ENCODE peak calls at places on chromosomes 5 and 9, in six cellular contexts. O is HCT116, D is tibial artery, H is uterus, S is esophagus muscularis mucosa, E is kidney epithelial cell. Z is an unnamed sample.
A peak's percentile ranks its signal among the peaks of the same experiment; 100 is the strongest.

GRCh38 chr9:129458155-129458661 is 162.7 kb downstream of the C9orf50 start:
- DNase-seq in O (no peak), D (no peak), H (no peak), S (no peak), E (no peak), Z (no peak)

GRCh38 chr5:176436641-176437040 is 11.5 kb upstream of the FAF2 start:
- DNase-seq in O (no peak), D (no peak), H (no peak), S (no peak), E (no peak), Z (no peak)

GRCh38 chr9:18776836-18777820 is 255.9 kb downstream of the SAXO1 start:
- DNase-seq in O (no peak), D (no peak), H (no peak), S (no peak), E (no peak), Z (no peak)

GRCh38 chr5:172110921-172111873 is 76.8 kb downstream of the STK10 start:
- DNase-seq in O (no peak), D (no peak), H (no peak), S (no peak), E (no peak), Z (no peak)

GRCh38 chr9:83061036-83061435 is 1.9 kb downstream of the RASEF start:
- DNase-seq in O (no peak), D (no peak), H (no peak), S (no peak), E (no peak), Z (no peak)

GRCh38 chr5:73485715-73486114 is 12.5 kb upstream of the BTF3 start:
- DNase-seq in O (no peak), D (no peak), H (no peak), S (no peak), E (no peak), Z (no peak)

GRCh38 chr9:125008599-125008998 is 67.7 kb upstream of the GOLGA1 start:
- DNase-seq in O (no peak), D (no peak), H (no peak), S (no peak), E (no peak), Z (no peak)

GRCh38 chr9:109455391-109455790 is 42.7 kb downstream of the PTPN3 start:
- DNase-seq in O (no peak), D (no peak), H (no peak), S (no peak), E (no peak), Z (no peak)

GRCh38 chr5:130992095-130992494 is 173.0 kb downstream of the HINT1 start:
- DNase-seq in O (no peak), D (no peak), H (no peak), S (no peak), E (no peak), Z (no peak)

GRCh38 chr9:87887151-87887505 is 4.5 kb downstream of the SPATA31E1 start:
- DNase-seq in O (no peak), D (no peak), H (no peak), S (peak; percentile 82), E (no peak), Z (no peak)

GRCh38 chr9:109033941-109034700 is 20.8 kb upstream of the CTNNAL1 start:
- DNase-seq in O (no peak), D (no peak), H (no peak), S (no peak), E (no peak), Z (no peak)

GRCh38 chr9:107760469-107761242 is 271.1 kb upstream of the KLF4 start:
- DNase-seq in O (no peak), D (peak; percentile 77), H (no peak), S (no peak), E (no peak), Z (no peak)

GRCh38 chr5:173638631-173639030 is 22.2 kb upstream of the BOD1 start:
- DNase-seq in O (no peak), D (no peak), H (no peak), S (no peak), E (no peak), Z (no peak)

GRCh38 chr5:91109634-91110033 is 273.5 kb downstream of the ARRDC3 start:
- DNase-seq in O (no peak), D (no peak), H (no peak), S (no peak), E (no peak), Z (no peak)
- TF ChIP-seq CTCF in O (no peak), D (no peak), H (no peak), S (no peak), E (no peak), Z (peak; percentile 33)

GRCh38 chr5:140875085-140876065 is at the start of gene PCDHA12:
- DNase-seq in O (no peak), D (no peak), H (no peak), S (no peak), E (no peak), Z (no peak)

GRCh38 chr5:140870221-140871201 is 1.8 kb downstream of the PCDHA11 start:
- DNase-seq in O (no peak), D (no peak), H (no peak), S (no peak), E (no peak), Z (no peak)

GRCh38 chr5:140868721-140869554 is at the start of gene PCDHA11:
- DNase-seq in O (peak; percentile 8), D (no peak), H (no peak), S (no peak), E (no peak), Z (no peak)

GRCh38 chr5:140869555-140869886 is 764 bp downstream of the PCDHA11 start:
- DNase-seq in O (peak; percentile 10), D (no peak), H (no peak), S (no peak), E (no peak), Z (no peak)
- H3K4me3 ChIP-seq in O (no peak overlapping the region), D (no peak overlapping the region), H (no peak overlapping the region), S (no peak overlapping the region), E (no peak overlapping the region), Z (peak overlapping the region; percentile 45)

GRCh38 chr5:178522361-178522760 is 67.8 kb downstream of the COL23A1 start:
- DNase-seq in O (no peak), D (peak; percentile 40), H (no peak), S (no peak), E (no peak), Z (no peak)

GRCh38 chr5:178524093-178524882 is 65.9 kb downstream of the COL23A1 start:
- DNase-seq in O (no peak), D (peak; percentile 37), H (no peak), S (no peak), E (no peak), Z (no peak)

GRCh38 chr5:178519804-178520203 is 70.4 kb downstream of the COL23A1 start:
- DNase-seq in O (no peak), D (no peak), H (no peak), S (no peak), E (no peak), Z (no peak)

GRCh38 chr5:178519155-178519554 is 71.0 kb downstream of the COL23A1 start:
- DNase-seq in O (no peak), D (peak; percentile 38), H (no peak), S (no peak), E (no peak), Z (no peak)

GRCh38 chr5:178520851-178521250 is 69.3 kb downstream of the COL23A1 start:
- DNase-seq in O (no peak), D (no peak), H (no peak), S (no peak), E (no peak), Z (no peak)
- TF ChIP-seq CTCF in O (no peak), D (no peak), H (no peak), S (no peak), E (no peak), Z (no peak)

GRCh38 chr5:135040331-135041144 is 6.5 kb upstream of the PITX1 start:
- DNase-seq in O (no peak), D (no peak), H (no peak), S (no peak), E (no peak), Z (no peak)
- H3K4me3 ChIP-seq in O (no peak overlapping the region), D (no peak overlapping the region), H (no peak overlapping the region), S (no peak overlapping the region), E (no peak overlapping the region), Z (no peak overlapping the region)

GRCh38 chr9:92499701-92500100 is 17.4 kb upstream of the ASPN start:
- DNase-seq in O (no peak), D (no peak), H (no peak), S (no peak), E (no peak), Z (no peak)

GRCh38 chr9:92504881-92505280 is 22.6 kb upstream of the ASPN start:
- DNase-seq in O (no peak), D (no peak), H (no peak), S (no peak), E (no peak), Z (no peak)

GRCh38 chr9:92500725-92501124 is 18.4 kb upstream of the ASPN start:
- DNase-seq in O (no peak), D (no peak), H (no peak), S (no peak), E (no peak), Z (no peak)

GRCh38 chr9:92506184-92506857 is 24.0 kb upstream of the ASPN start:
- DNase-seq in O (no peak), D (peak; percentile 82), H (peak; percentile 58), S (no peak), E (no peak), Z (peak; percentile 7)

DNA sequence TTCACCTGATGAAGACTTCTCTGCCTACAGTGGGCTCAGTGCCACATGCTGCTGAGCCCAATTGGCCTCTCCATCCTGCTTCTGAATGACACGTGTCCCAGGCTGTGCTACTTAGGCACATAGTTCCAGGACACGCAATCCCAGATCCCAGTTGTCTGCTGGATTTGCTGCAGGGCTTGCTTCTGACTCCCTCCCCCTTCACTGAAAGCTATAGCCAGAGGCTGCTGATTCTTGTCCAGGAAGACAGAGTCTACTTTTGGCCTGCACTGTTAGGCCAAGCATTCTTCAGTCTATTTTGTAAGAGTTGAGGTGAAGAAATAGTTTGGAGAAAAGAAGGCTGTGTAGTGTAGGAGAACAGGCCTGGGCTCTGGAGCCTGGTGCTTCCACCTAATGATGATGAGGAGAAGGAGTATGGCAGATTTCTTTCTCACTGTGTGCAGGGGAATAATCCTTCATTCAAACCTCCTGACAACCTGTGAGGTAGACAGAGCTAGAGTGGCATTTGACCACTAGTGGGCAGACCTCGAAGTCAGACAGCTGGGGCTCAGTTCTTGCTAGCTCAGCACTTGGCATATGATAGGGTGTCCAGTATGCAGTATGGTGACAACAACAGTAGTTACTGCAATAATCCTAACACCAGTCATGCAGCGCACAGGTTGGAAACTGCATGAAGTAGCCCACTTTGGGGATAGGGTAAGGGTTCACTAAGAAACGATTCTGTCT is 19.5 kb upstream of the ASPN start:
- DNase-seq in O (peak; percentile 52), D (peak; percentile 91), H (peak; percentile 72), S (no peak), E (no peak), Z (no peak)
- TF ChIP-seq CTCF in O (peak; percentile 46), D (peak; percentile 16), H (peak; percentile 12), S (peak; percentile 35), E (peak; percentile 45), Z (peak; percentile 82)

DNA sequence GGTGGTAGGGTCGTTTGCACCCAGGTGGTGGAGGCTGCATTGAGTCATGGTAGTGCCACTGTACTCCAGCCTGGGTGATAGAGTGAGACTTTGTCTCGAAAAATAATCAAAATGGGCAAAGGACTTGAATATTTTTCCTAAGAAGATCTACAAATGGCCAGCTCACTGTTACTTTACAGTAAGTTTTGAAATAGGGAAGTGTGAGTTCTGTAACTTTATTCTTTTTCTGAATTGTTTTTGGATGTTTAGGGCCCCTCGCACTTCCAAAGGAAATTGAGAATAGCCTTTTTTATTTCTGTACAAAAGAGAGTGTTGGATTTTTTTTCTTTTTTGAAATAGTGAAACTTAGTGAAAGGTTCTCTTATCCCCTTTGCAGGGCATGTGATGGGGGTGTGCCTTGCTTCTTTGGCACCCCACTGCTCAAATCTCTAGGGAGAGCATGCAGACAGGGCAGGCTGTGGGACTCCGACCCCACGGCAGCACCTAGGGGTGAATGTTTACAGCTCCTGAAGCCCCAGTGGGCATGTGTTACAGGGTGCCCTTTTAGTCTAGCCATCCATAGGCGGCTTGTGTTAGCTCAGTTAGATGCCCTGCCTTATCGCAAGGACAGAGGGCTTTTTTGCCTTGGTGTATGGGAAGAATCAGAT is 33.3 kb downstream of the GPBP1 start:
- DNase-seq in O (no peak), D (no peak), H (no peak), S (no peak), E (no peak), Z (no peak)
- H3K4me3 ChIP-seq in O (no peak overlapping the region), D (no peak overlapping the region), H (no peak overlapping the region), S (no peak overlapping the region), E (no peak overlapping the region), Z (no peak overlapping the region)